ENCODE peak calls at places on chromosomes 4 and X, in six cellular contexts. E is EH; X is anterior cingulate cortex; N is T-cell; J is posterior cingulate gyrus; Y is CD8-positive, alpha-beta T cell. A is an unnamed sample.
A peak's percentile ranks its signal among the peaks of the same experiment; 100 is the strongest.

GRCh38 chrX:38664285-38664684 is 102.9 kb downstream of the TSPAN7 start:
- DNase-seq in E (peak; percentile 28), X (no peak), N (no peak), J (no peak), Y (no peak), A (peak; percentile 21)

GRCh38 chr4:11532138-11532537 is 103.4 kb upstream of the HS3ST1 start:
- DNase-seq in E (no peak), X (no peak), N (no peak), J (no peak), Y (no peak), A (no peak)

GRCh38 chr4:2574863-2575262 is 38.4 kb downstream of the FAM193A start:
- DNase-seq in E (no peak), X (no peak), N (no peak), J (no peak), Y (no peak), A (no peak)

GRCh38 chr4:27701563-27701962 is 840.9 kb downstream of the STIM2 start:
- DNase-seq in E (no peak), X (no peak), N (no peak), J (no peak), Y (no peak), A (no peak)

GRCh38 chrX:499870-500364 is 113.2 kb upstream of the PPP2R3B start:
- DNase-seq in E (no peak), X (no peak), N (no peak), J (no peak), Y (no peak), A (no peak)

GRCh38 chr4:108830509-108831244 is 67.8 kb upstream of the ETNPPL start:
- DNase-seq in E (no peak), X (no peak), N (no peak), J (no peak), Y (no peak), A (peak; percentile 64)

GRCh38 chrX:71366674-71367256 is 608 bp downstream of the TAF1 start:
- DNase-seq in E (peak; percentile 38), X (peak; percentile 8), N (peak; percentile 20), J (peak; percentile 12), Y (peak; percentile 25), A (no peak)

GRCh38 chr4:39151120-39151713 is 31.1 kb upstream of the WDR19 start:
- DNase-seq in E (peak; percentile 60), X (no peak), N (no peak), J (no peak), Y (no peak), A (no peak)

GRCh38 chr4:113869743-113870375 is 108.3 kb upstream of the CAMK2D start:
- DNase-seq in E (peak; percentile 68), X (no peak), N (no peak), J (no peak), Y (no peak), A (no peak)

GRCh38 chr4:56728512-56728911 is 47.4 kb upstream of the HOPX start:
- DNase-seq in E (peak; percentile 96), X (no peak), N (no peak), J (peak; percentile 29), Y (no peak), A (peak; percentile 94)

GRCh38 chr4:8696369-8697127 is 104.0 kb downstream of the CPZ start:
- DNase-seq in E (no peak), X (no peak), N (no peak), J (no peak), Y (no peak), A (no peak)

GRCh38 chr4:38768968-38769394 is 13.8 kb downstream of the TLR10 start:
- DNase-seq in E (peak; percentile 42), X (no peak), N (no peak), J (no peak), Y (no peak), A (no peak)

GRCh38 chrX:38138900-38139299 is 81.8 kb downstream of the SRPX start:
- DNase-seq in E (no peak), X (no peak), N (no peak), J (no peak), Y (no peak), A (no peak)

GRCh38 chr4:94577136-94577535 is 125.4 kb downstream of the PDLIM5 start:
- DNase-seq in E (peak; percentile 83), X (peak; percentile 51), N (no peak), J (peak; percentile 53), Y (no peak), A (peak; percentile 62)

GRCh38 chr4:166279261-166279660 is 406.2 kb downstream of the TLL1 start:
- DNase-seq in E (no peak), X (no peak), N (no peak), J (no peak), Y (no peak), A (no peak)

GRCh38 chr4:89056953-89057398 is at the start of gene FAM13A:
- DNase-seq in E (peak; percentile 95), X (peak; percentile 38), N (no peak), J (peak; percentile 29), Y (no peak), A (peak; percentile 97)

GRCh38 chrX:24890677-24891076 is 125.1 kb downstream of the ARX start:
- DNase-seq in E (no peak), X (no peak), N (no peak), J (no peak), Y (no peak), A (no peak)

GRCh38 chr4:53346920-53347852 is 18.7 kb downstream of the SCFD2 start:
- DNase-seq in E (peak; percentile 91), X (peak; percentile 10), N (no peak), J (no peak), Y (no peak), A (no peak)